ENCODE peak calls at places on chromosomes 13 and 19, in four cellular contexts. J, R, Z and D are unnamed samples. For H3K4me1, the result is how much of the 10 kb centered on the place peaks cover.

GRCh38 chr13:76523740-76524382 is 362.3 kb downstream of the KCTD12 start:
- DNase-seq in J (no peak), R (no peak), Z (no peak), D (peak)

GRCh38 chr19:12090807-12091206 is 26.3 kb downstream of the ZNF844 start:
- DNase-seq in R (peak), J (peak), Z (peak), D (peak)

GRCh38 chr13:24161010-24161775 is 673 bp downstream of the SPATA13 start:
- DNase-seq in R (peak), Z (no peak), J (no peak), D (peak)

GRCh38 chr19:35764432-35765315 is 6.7 kb downstream of the PROSER3 start:
- DNase-seq in Z (no peak), J (no peak), R (peak), D (no peak)

GRCh38 chr13:42474954-42475353 is 99.0 kb upstream of the TNFSF11 start:
- DNase-seq in Z (peak), J (no peak), R (no peak), D (no peak)

GRCh38 chr19:47239610-47240296 is 8.8 kb upstream of the BBC3 start:
- DNase-seq in R (peak), Z (peak), J (no peak), D (no peak)

GRCh38 chr13:47287291-47287751 is 390.5 kb upstream of the HTR2A start:
- DNase-seq in R (no peak), J (no peak), Z (peak), D (peak)

GRCh38 chr13:31236211-31236786 is 36.5 kb downstream of the B3GLCT start:
- DNase-seq in R (no peak), Z (peak), J (peak), D (peak)

GRCh38 chr13:96052655-96053002 is 572 bp downstream of the UGGT2 start:
- DNase-seq in R (no peak), J (no peak), Z (peak), D (peak)

GRCh38 chr13:79593121-79593520 is 112.2 kb downstream of the NDFIP2 start:
- DNase-seq in J (no peak), Z (no peak), R (no peak), D (no peak)

GRCh38 chr13:67133476-67133875 is 96.7 kb downstream of the PCDH9 start:
- DNase-seq in J (no peak), R (no peak), Z (peak), D (no peak)

GRCh38 chr13:100235311-100235901 is 146.5 kb downstream of the PCCA start:
- DNase-seq in J (peak), R (no peak), Z (peak), D (peak)

GRCh38 chr19:48868196-48868886 is at the start of gene PLEKHA4:
- DNase-seq in Z (peak), R (peak), J (no peak), D (no peak)
- H2BK5ac ChIP-seq in Z (peak), R (no peak), J (peak), D (no peak)

GRCh38 chr13:51422484-51422883 is 30.4 kb downstream of the INTS6 start:
- DNase-seq in J (no peak), Z (no peak), R (no peak), D (no peak)
- H3K4me1 ChIP-seq in J (under half), Z (under half), R (under half), D (under half)

GRCh38 chr13:112562786-112563383 is 25.1 kb downstream of the TUBGCP3 start:
- DNase-seq in Z (no peak), J (no peak), R (no peak), D (no peak)

GRCh38 chr13:112558696-112559418 is 29.1 kb downstream of the TUBGCP3 start:
- DNase-seq in R (no peak), Z (no peak), J (no peak), D (no peak)

GRCh38 chr13:112556600-112556999 is 31.4 kb downstream of the TUBGCP3 start:
- DNase-seq in J (no peak), R (no peak), Z (no peak), D (no peak)

GRCh38 chr13:112562254-112562653 is 25.7 kb downstream of the TUBGCP3 start:
- DNase-seq in R (no peak), Z (no peak), J (no peak), D (no peak)

DNA sequence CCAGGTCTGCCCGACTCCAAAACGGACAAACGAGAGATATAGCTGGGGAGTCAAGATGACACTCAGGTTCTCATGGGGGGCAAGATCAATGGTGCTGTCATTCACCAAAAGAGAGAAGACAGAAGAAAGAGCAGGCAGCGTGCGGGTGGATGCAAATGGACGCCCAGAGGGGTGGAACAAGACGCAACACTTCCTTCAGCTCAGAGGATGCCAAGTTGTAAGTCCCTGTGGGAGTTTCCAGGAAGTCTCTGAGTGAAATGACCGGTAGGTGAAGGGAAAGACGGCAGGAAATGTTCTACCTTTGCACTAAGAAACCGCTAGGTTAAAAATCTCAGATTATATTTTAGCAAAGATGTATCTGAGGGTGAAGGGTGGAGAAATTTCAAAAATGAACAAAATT is 26.5 kb downstream of the TUBGCP3 start:
- DNase-seq in R (no peak), J (no peak), Z (no peak), D (no peak)
- H3K9ac ChIP-seq in R (no peak), J (peak), Z (no peak), D (no peak)

GRCh38 chr19:55320844-55321419 is 4.2 kb downstream of the TMEM150B start:
- DNase-seq in R (peak), Z (no peak), J (no peak), D (no peak)

GRCh38 chr19:55324705-55325104 is 436 bp downstream of the TMEM150B start:
- DNase-seq in Z (no peak), J (no peak), R (no peak), D (no peak)

GRCh38 chr19:55319786-55320185 is 5.4 kb downstream of the TMEM150B start:
- DNase-seq in R (peak), J (peak), Z (peak), D (peak)

GRCh38 chr19:55322495-55322894 is 2.6 kb downstream of the TMEM150B start:
- DNase-seq in J (no peak), R (no peak), Z (no peak), D (no peak)

GRCh38 chr19:55321466-55321865 is 3.7 kb downstream of the TMEM150B start:
- DNase-seq in R (no peak), J (no peak), Z (no peak), D (no peak)
- H2BK5ac ChIP-seq in R (no peak), J (no peak), Z (no peak), D (no peak)

DNA sequence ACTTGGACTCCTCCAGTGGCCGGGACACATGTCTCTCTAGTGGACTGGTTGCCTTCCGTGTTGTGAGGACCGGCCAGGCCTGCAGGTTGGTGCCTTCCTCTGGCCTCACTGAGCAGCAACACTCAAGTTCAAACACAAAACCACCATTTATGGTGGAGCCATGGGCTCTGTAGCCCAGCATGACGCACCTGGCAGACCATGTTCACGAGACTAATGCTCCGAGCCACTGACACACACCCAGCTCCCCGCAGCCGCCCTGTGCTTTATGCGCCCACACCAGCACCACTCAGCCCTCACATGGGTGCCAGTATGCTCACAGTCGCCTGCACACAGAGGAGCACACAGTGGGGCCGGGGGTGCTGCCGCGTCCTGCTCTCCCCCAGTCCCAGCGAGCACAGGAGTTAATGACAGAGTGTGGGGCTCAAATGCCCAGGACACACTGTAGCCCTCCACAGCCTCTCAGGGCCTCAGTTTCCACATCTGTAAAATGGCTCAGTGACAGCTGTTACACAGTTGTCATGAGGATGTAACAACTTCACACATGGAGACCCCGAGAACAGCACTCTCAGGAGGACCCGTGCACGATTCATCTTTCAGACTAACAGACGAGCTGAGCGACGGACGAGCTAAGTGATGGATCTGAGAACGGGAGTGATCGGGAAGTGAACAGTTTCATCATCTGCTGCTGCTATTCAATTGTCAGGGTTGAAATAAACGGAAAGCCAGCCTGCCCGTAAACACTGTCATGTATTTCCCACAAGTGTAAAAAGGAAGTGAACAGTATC is 7.8 kb downstream of the GAS6 start:
- DNase-seq in J (no peak), Z (no peak), R (no peak), D (no peak)
- H3K4me1 ChIP-seq in J (half or more), Z (half or more), R (under half), D (under half)

GRCh38 chr13:104198811-104199210 is 1132.6 kb upstream of the SLC10A2 start:
- DNase-seq in J (no peak), Z (no peak), R (no peak), D (no peak)
- H3K9ac ChIP-seq in J (no peak), Z (no peak), R (no peak), D (no peak)

DNA sequence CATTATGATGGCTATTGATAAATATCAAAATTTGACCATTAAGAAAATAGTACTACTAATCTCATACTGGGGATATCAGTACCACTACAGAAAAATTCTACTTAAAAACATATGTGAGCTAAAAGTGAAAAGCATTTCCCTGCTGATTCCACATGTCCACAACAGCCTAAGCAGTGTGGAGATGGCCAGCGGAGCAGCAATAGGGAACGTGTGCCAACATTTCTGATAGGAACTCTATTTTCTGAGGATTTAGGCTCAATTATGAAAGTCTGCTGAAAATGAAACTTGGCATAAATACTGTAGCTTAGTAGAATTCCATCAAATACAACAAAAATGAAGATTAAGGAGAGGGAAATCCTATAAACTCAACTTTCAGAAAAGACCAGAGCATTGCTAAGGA is 311.6 kb downstream of the ENOX1 start:
- DNase-seq in Z (no peak), R (no peak), J (no peak), D (no peak)
- H2BK5ac ChIP-seq in Z (no peak), R (no peak), J (no peak), D (no peak)

GRCh38 chr19:19171821-19172532 is 1.9 kb upstream of the MEF2B start:
- DNase-seq in J (no peak), R (no peak), Z (peak), D (no peak)

GRCh38 chr19:19170053-19170945 is at the start of gene MEF2B:
- DNase-seq in Z (peak), J (peak), R (peak), D (peak)

GRCh38 chr19:19169236-19170052 is 619 bp downstream of the MEF2B start:
- DNase-seq in R (no peak), Z (no peak), J (no peak), D (no peak)

GRCh38 chr19:19167612-19168011 is 2.5 kb downstream of the MEF2B start:
- DNase-seq in J (no peak), Z (no peak), R (no peak), D (no peak)

DNA sequence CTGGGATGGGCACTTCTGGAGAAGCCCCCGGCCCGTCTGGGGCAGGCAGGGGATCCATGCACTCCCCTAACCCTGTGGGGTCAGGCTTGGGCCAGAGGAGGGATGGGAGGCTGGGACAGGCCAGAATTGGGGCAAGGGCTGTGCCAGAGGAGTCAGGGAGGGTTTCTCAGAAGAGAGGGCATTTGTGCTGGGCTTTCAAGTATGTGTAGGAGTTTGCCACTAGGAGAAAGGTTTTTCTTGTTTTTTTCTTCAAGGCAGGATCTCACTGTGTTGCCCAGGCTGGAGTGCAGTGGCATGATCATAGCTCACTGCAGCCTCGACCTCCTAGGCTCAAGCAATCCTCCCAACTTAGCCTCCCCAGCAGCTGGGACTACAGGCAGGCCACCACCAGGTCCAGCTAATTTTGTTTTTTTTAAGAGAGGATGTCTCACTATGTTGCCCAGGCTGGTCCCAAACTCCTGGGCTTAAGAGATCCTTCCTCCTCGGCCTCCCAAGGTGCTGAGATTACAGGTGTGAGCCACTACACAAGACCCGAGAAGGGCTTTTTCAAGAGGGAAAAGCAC is 1.1 kb upstream of the MEF2B start:
- DNase-seq in J (no peak), R (no peak), Z (no peak), D (no peak)
- H3K4me1 ChIP-seq in J (under half), R (under half), Z (under half), D (under half)

DNA sequence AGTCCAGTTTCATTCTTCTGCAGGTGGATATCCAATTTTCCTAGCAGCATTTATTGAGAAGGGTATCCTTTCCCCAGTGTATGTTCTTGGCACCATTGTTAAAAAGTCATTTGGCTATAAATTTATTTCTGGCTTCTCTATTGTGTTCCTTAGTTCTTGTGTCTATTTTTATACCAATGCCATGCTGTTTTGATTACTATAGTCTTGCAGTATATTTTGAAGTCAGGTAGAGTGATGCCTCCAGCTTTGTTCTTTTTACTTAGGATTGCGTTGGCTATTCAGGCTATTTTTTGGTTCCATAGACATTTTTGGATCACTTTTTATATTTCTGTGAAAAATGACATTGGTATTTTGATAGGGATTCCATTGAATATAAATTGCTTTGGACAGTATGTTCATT is 71.7 kb upstream of the MLNR start:
- DNase-seq in R (no peak), Z (no peak), J (no peak), D (no peak)
- H3K9ac ChIP-seq in R (no peak), Z (no peak), J (no peak), D (no peak)